ENCODE peak calls at places on chromosome 10, in ten cellular contexts. G, P, D, A, E, S, U, O, B and H are unnamed samples.

GRCh38 chr10:132805599-132805998 is 19.7 kb upstream of the NKX6-2 start:
- DNase-seq in G (no peak), P (no peak), D (no peak), A (no peak), E (no peak), S (no peak), U (no peak), O (no peak), B (no peak), H (no peak)

GRCh38 chr10:101071266-101071884 is 9.6 kb downstream of the KAZALD1 start:
- DNase-seq in G (peak; percentile 76), P (no peak), D (peak; percentile 21), A (no peak), E (no peak), S (peak; percentile 73), U (no peak), O (no peak), B (peak; percentile 82), H (no peak)

GRCh38 chr10:47030191-47030698 is 119.0 kb downstream of the PTPN20 start:
- DNase-seq in G (no peak), P (no peak), D (no peak), A (no peak), E (no peak), S (no peak), U (no peak), O (no peak), B (peak; percentile 20), H (no peak)

GRCh38 chr10:70234668-70235447 is 1.6 kb upstream of the PPA1 start:
- DNase-seq in G (peak; percentile 40), P (no peak), D (no peak), A (no peak), E (peak; percentile 77), S (peak; percentile 84), U (no peak), O (no peak), B (peak; percentile 95), H (no peak)

GRCh38 chr10:13080643-13081042 is 19.3 kb upstream of the OPTN start:
- DNase-seq in G (no peak), P (no peak), D (no peak), A (no peak), E (no peak), S (no peak), U (no peak), O (no peak), B (no peak), H (no peak)

GRCh38 chr10:63593576-63593975 is 72.4 kb downstream of the REEP3 start:
- DNase-seq in G (peak; percentile 33), P (no peak), D (no peak), A (no peak), E (no peak), S (peak; percentile 22), U (no peak), O (no peak), B (peak; percentile 50), H (no peak)

GRCh38 chr10:131825960-131826650 is 74.7 kb upstream of the PPP2R2D start:
- DNase-seq in G (no peak), P (no peak), D (no peak), A (no peak), E (no peak), S (no peak), U (no peak), O (no peak), B (no peak), H (no peak)

GRCh38 chr10:5971886-5972285 is 5.5 kb downstream of the IL15RA start:
- DNase-seq in G (no peak), P (no peak), D (no peak), A (no peak), E (no peak), S (no peak), U (no peak), O (no peak), B (no peak), H (no peak)

GRCh38 chr10:44056947-44057811 is 327.7 kb downstream of the CXCL12 start:
- DNase-seq in G (no peak), P (no peak), D (no peak), A (no peak), E (no peak), S (no peak), U (no peak), O (no peak), B (no peak), H (no peak)

GRCh38 chr10:72058989-72059842 is 29.1 kb downstream of the SPOCK2 start:
- DNase-seq in G (peak; percentile 24), P (no peak), D (no peak), A (no peak), E (no peak), S (no peak), U (no peak), O (no peak), B (no peak), H (no peak)

GRCh38 chr10:77037735-77038411 is 599.7 kb downstream of the KCNMA1 start:
- DNase-seq in G (no peak), P (no peak), D (peak; percentile 37), A (peak; percentile 24), E (no peak), S (no peak), U (peak; percentile 3), O (no peak), B (no peak), H (no peak)

GRCh38 chr10:47033541-47034270 is 122.5 kb downstream of the PTPN20 start:
- DNase-seq in G (no peak), P (no peak), D (no peak), A (no peak), E (no peak), S (no peak), U (no peak), O (no peak), B (no peak), H (no peak)

GRCh38 chr10:103512591-103513382 is 19.3 kb downstream of the NEURL1 start:
- DNase-seq in G (no peak), P (no peak), D (no peak), A (no peak), E (peak; percentile 84), S (no peak), U (no peak), O (no peak), B (no peak), H (no peak)

GRCh38 chr10:31219321-31219720 is 99.7 kb upstream of the ZEB1 start:
- DNase-seq in G (no peak), P (no peak), D (no peak), A (no peak), E (no peak), S (no peak), U (no peak), O (no peak), B (no peak), H (no peak)

GRCh38 chr10:36141786-36142560 is 499.9 kb upstream of the FZD8 start:
- DNase-seq in G (no peak), P (no peak), D (no peak), A (no peak), E (no peak), S (no peak), U (no peak), O (no peak), B (no peak), H (no peak)

GRCh38 chr10:12719365-12719764 is 282.1 kb downstream of the CCDC3 start:
- DNase-seq in G (peak; percentile 40), P (peak; percentile 74), D (no peak), A (no peak), E (no peak), S (peak; percentile 39), U (no peak), O (no peak), B (peak; percentile 56), H (no peak)

DNA sequence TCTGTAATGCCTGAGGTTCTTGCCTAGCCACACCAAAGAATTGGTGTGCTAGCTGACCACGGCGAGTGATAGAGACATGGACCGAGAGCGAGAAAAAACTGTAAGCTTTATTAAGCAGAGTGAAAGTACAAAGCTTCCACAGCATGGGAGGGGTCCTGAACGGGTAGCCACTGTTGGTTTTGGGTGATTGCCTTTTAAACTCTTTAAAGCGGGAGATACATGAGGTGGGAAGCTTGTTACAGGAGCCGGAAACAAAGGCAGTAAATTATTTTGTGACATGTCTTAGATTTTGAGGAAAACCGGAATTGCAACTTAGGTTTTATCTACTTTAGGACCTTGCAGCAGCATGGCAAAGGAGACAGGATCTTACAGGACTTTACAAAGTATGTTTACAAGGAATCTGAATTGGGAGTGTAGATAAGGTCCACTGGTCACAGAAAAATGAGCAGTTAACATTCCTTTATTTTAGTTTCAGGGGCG is 252.6 kb upstream of the MBL2 start:
- DNase-seq in G (peak; percentile 6), P (no peak), D (no peak), A (peak; percentile 21), E (no peak), S (peak; percentile 21), U (no peak), O (no peak), B (peak; percentile 35), H (no peak)
- H3K4me3 ChIP-seq in G (peak overlapping the region; percentile 36), P (no peak overlapping the region), D (no peak overlapping the region), A (no peak overlapping the region), E (peak overlapping the region; percentile 13), S (peak overlapping the region; percentile 37), U (no peak overlapping the region), O (no peak overlapping the region), B (peak overlapping the region; percentile 67), H (no peak overlapping the region)

GRCh38 chr10:90779573-90779972 is 78.3 kb downstream of the HTR7 start:
- DNase-seq in G (peak; percentile 12), P (peak; percentile 35), D (no peak), A (peak; percentile 63), E (no peak), S (peak; percentile 6), U (no peak), O (peak; percentile 8), B (peak; percentile 14), H (no peak)
- H2AFZ ChIP-seq in G (no peak overlapping the region), P (no peak overlapping the region), D (no peak overlapping the region), A (no peak overlapping the region), E (no peak overlapping the region), S (no peak overlapping the region), U (no peak overlapping the region), O (no peak overlapping the region), B (no peak overlapping the region), H (no peak overlapping the region)

GRCh38 chr10:96740579-96741281 is 20.4 kb upstream of the PIK3AP1 start:
- DNase-seq in G (no peak), P (no peak), D (no peak), A (no peak), E (no peak), S (no peak), U (no peak), O (no peak), B (no peak), H (no peak)
- H3K4me3 ChIP-seq in G (no peak overlapping the region), P (no peak overlapping the region), D (no peak overlapping the region), A (no peak overlapping the region), E (no peak overlapping the region), S (no peak overlapping the region), U (no peak overlapping the region), O (no peak overlapping the region), B (no peak overlapping the region), H (no peak overlapping the region)

DNA sequence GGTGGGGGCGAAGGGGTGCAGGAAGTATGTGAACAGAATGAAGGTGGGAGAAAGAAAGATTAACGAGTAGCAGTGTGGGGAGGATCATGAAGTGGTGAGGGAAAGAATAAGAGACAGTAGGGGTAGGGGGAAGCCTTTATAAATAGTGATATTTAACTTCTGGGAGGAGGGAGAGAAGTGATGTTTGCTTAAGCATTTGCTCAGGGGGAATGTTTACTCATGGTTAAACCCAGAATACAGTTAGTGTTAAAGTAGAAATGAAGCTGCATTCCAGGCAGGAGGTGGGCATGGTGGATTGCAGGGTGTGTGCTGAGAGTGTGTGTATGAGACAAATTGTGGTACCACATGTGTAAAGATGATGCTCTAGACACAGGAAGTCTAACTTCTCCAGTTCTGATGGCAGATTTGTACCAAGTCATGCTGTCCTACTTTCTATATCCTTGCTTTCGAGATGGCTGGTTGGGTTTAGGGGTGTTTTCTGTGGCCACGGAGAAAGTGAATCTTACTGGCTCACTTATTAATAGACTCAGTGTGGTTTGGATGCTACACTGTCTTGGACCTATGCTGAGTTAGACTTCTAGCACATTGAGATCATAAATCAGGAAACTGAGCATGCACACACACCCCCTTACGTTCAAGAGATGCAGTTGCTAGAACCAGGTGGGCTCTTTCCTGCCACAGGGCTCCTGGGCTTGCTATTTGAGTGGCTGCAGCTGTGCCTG is 10.6 kb upstream of the DNMBP start:
- DNase-seq in G (no peak), P (no peak), D (peak; percentile 48), A (no peak), E (no peak), S (no peak), U (no peak), O (no peak), B (no peak), H (no peak)
- H2AFZ ChIP-seq in G (no peak overlapping the region), P (no peak overlapping the region), D (no peak overlapping the region), A (peak overlapping the region; percentile 93), E (no peak overlapping the region), S (no peak overlapping the region), U (peak overlapping the region; percentile 84), O (peak overlapping the region; percentile 75), B (no peak overlapping the region), H (no peak overlapping the region)